ENCODE peak calls at places on chromosomes 7 and 10, in nine cellular contexts. H is transverse colon, Y is prostate gland, I is A549, G is heart left ventricle, J is body of pancreas, R is right lobe of liver, B is H1, D is stomach. C is an unnamed sample.

GRCh38 chr10:126110434-126110833 is 214.1 kb downstream of the FANK1 start:
- DNase-seq in B (no peak), H (no peak), G (no peak), R (no peak), Y (no peak), D (no peak), I (no peak), J (no peak), C (no peak)

GRCh38 chr7:43906327-43907010 is at the start of gene URGCP:
- DNase-seq in G (peak), I (peak), J (peak), R (peak), D (peak), H (peak), B (no peak), Y (peak), C (peak)

GRCh38 chr7:22781230-22781711 is 41.4 kb downstream of the TOMM7 start:
- DNase-seq in B (no peak), D (no peak), G (no peak), H (no peak), R (no peak), J (no peak), Y (no peak), I (no peak), C (no peak)

GRCh38 chr10:110358869-110359629 is 54.3 kb upstream of the SMNDC1 start:
- DNase-seq in J (peak), Y (peak), D (peak), H (no peak), I (no peak), R (no peak), B (no peak), G (peak), C (peak)

GRCh38 chr10:18109471-18109870 is 30.8 kb upstream of the CACNB2 start:
- DNase-seq in G (no peak), Y (no peak), D (no peak), J (no peak), R (no peak), H (no peak), B (no peak), I (no peak), C (no peak)

GRCh38 chr7:20158684-20159083 is 58.5 kb downstream of the MACC1 start:
- DNase-seq in R (no peak), I (no peak), J (no peak), H (no peak), D (no peak), G (no peak), B (no peak), Y (no peak), C (no peak)

GRCh38 chr10:101631821-101632475 is 43.8 kb downstream of the DPCD start:
- DNase-seq in B (no peak), G (no peak), D (no peak), Y (no peak), H (no peak), J (no peak), I (no peak), R (no peak), C (no peak)

GRCh38 chr10:110794808-110795207 is 76.9 kb upstream of the PDCD4 start:
- DNase-seq in G (peak), H (no peak), I (no peak), J (peak), R (no peak), Y (no peak), D (no peak), B (no peak), C (no peak)

GRCh38 chr7:92880212-92881090 is 44.1 kb upstream of the CDK6 start:
- DNase-seq in Y (no peak), D (no peak), B (peak), J (peak), R (no peak), G (no peak), H (no peak), I (no peak), C (no peak)

GRCh38 chr10:132204781-132205473 is 18.2 kb downstream of the DPYSL4 start:
- DNase-seq in D (no peak), J (no peak), R (no peak), Y (no peak), I (no peak), B (no peak), G (peak), H (no peak), C (no peak)

GRCh38 chr10:84308481-84309304 is 19.7 kb upstream of the CCSER2 start:
- DNase-seq in J (peak), H (peak), D (peak), B (no peak), Y (peak), I (no peak), R (no peak), G (peak), C (peak)

GRCh38 chr10:21402606-21403083 is 122.8 kb downstream of the SKIDA1 start:
- DNase-seq in B (no peak), R (no peak), I (no peak), Y (no peak), D (no peak), H (no peak), J (no peak), G (peak), C (no peak)

GRCh38 chr7:127290801-127291361 is 38.1 kb upstream of the GRM8 start:
- DNase-seq in D (no peak), B (no peak), G (no peak), R (no peak), J (peak), Y (no peak), I (no peak), H (no peak), C (no peak)

GRCh38 chr10:16297652-16298051 is 139.2 kb upstream of the PTER start:
- DNase-seq in J (no peak), B (no peak), H (no peak), I (no peak), D (no peak), R (no peak), G (no peak), Y (no peak), C (no peak)

GRCh38 chr10:29386347-29386999 is 97.6 kb downstream of the LYZL1 start:
- DNase-seq in H (no peak), Y (no peak), B (no peak), R (no peak), J (no peak), D (no peak), G (no peak), I (peak), C (no peak)

GRCh38 chr7:46168671-46169383 is 247.8 kb upstream of the IGFBP3 start:
- DNase-seq in D (no peak), I (no peak), Y (no peak), B (no peak), R (no peak), G (no peak), J (peak), H (no peak), C (no peak)

GRCh38 chr7:38393874-38394273 is 120.4 kb upstream of the TARP start:
- DNase-seq in D (no peak), I (no peak), R (no peak), J (no peak), B (no peak), H (no peak), Y (no peak), G (no peak), C (no peak)

GRCh38 chr10:62048919-62049636 is 147.6 kb downstream of the ARID5B start:
- DNase-seq in I (peak), R (peak), D (peak), J (peak), B (peak), Y (peak), G (peak), H (peak), C (peak)

GRCh38 chr7:158649279-158649678 is 55.3 kb downstream of the NCAPG2 start:
- DNase-seq in H (no peak), Y (no peak), R (no peak), G (no peak), D (no peak), I (peak), J (peak), B (no peak), C (no peak)

GRCh38 chr7:34385385-34385784 is 272.6 kb upstream of the NPSR1 start:
- DNase-seq in G (no peak), H (no peak), R (no peak), Y (no peak), J (no peak), D (no peak), I (no peak), B (no peak), C (no peak)

GRCh38 chr10:110576220-110576619 is 8.7 kb downstream of the SMC3 start:
- DNase-seq in B (no peak), R (no peak), G (no peak), I (no peak), H (no peak), Y (no peak), D (no peak), J (no peak), C (no peak)

GRCh38 chr10:49273082-49273465 is 25.9 kb upstream of the C10orf71 start:
- DNase-seq in J (no peak), Y (no peak), H (no peak), D (no peak), R (no peak), G (no peak), B (no peak), I (no peak), C (no peak)

GRCh38 chr7:96979551-96980276 is 25.6 kb upstream of the DLX6 start:
- DNase-seq in R (no peak), H (no peak), D (no peak), G (no peak), Y (no peak), B (no peak), I (no peak), J (no peak), C (no peak)

GRCh38 chr10:52314007-52314821 is at the start of gene DKK1:
- DNase-seq in I (peak), D (peak), R (peak), J (peak), H (peak), G (peak), B (peak), Y (peak), C (peak)

GRCh38 chr10:69655124-69655867 is 25.2 kb downstream of the FAM241B start:
- DNase-seq in R (no peak), I (no peak), J (no peak), D (no peak), B (no peak), H (no peak), Y (no peak), G (no peak), C (no peak)

GRCh38 chr7:102985176-102985783 is 72.5 kb downstream of the LRRC17 start:
- DNase-seq in R (no peak), G (no peak), Y (no peak), D (no peak), H (no peak), B (no peak), I (no peak), J (no peak), C (no peak)

GRCh38 chr7:25633420-25633819 is 405.1 kb upstream of the NPVF start:
- DNase-seq in I (no peak), J (no peak), D (no peak), Y (no peak), R (no peak), B (no peak), G (no peak), H (no peak), C (no peak)

GRCh38 chr7:82429408-82429807 is 14.2 kb downstream of the CACNA2D1 start:
- DNase-seq in D (no peak), G (no peak), R (no peak), B (no peak), I (no peak), H (no peak), J (no peak), Y (no peak), C (no peak)

GRCh38 chr10:11012880-11013279 is 4.8 kb upstream of the CELF2 start:
- DNase-seq in Y (no peak), J (no peak), B (no peak), G (no peak), H (no peak), D (no peak), R (no peak), I (no peak), C (no peak)

GRCh38 chr7:132077986-132078385 is 498.3 kb downstream of the PLXNA4 start:
- DNase-seq in I (no peak), R (no peak), H (peak), D (no peak), J (no peak), Y (no peak), B (no peak), G (no peak), C (no peak)

GRCh38 chr10:111598433-111599059 is 521.7 kb downstream of the ADRA2A start:
- DNase-seq in B (peak), J (peak), D (peak), Y (peak), R (peak), H (peak), G (peak), I (peak), C (peak)

GRCh38 chr10:95655571-95656290 is 780 bp downstream of the ALDH18A1 start:
- DNase-seq in B (no peak), R (peak), G (no peak), Y (peak), H (peak), J (peak), D (no peak), I (peak), C (no peak)

GRCh38 chr10:92573091-92573797 is 649 bp downstream of the IDE start:
- DNase-seq in H (peak), G (no peak), D (peak), J (peak), B (no peak), I (peak), R (peak), Y (peak), C (peak)

GRCh38 chr7:26186364-26187311 is 13.9 kb downstream of the HNRNPA2B1 start:
- DNase-seq in H (no peak), B (no peak), R (no peak), J (no peak), I (no peak), Y (no peak), G (no peak), D (no peak), C (no peak)

GRCh38 chr7:42972703-42973500 is 40.7 kb downstream of the MRPL32 start:
- DNase-seq in G (no peak), H (peak), D (peak), I (peak), R (no peak), J (peak), B (no peak), Y (no peak), C (no peak)

GRCh38 chr10:11547111-11547625 is 64.3 kb downstream of the USP6NL start:
- DNase-seq in I (no peak), G (no peak), H (no peak), J (no peak), R (no peak), B (no peak), D (no peak), Y (no peak), C (no peak)

GRCh38 chr10:64209574-64209973 is 688.4 kb downstream of the REEP3 start:
- DNase-seq in H (no peak), D (no peak), B (no peak), G (peak), R (no peak), J (peak), Y (no peak), I (no peak), C (no peak)

GRCh38 chr7:39504963-39505362 is 61.2 kb upstream of the YAE1 start:
- DNase-seq in D (no peak), Y (no peak), B (no peak), H (no peak), R (no peak), J (peak), G (no peak), I (no peak), C (no peak)

GRCh38 chr10:104122273-104123107 is 519 bp downstream of the SFR1 start:
- DNase-seq in G (no peak), I (no peak), J (peak), R (no peak), B (no peak), D (no peak), Y (no peak), H (no peak), C (no peak)

GRCh38 chr10:104121485-104122272 is at the start of gene SFR1:
- DNase-seq in B (peak), I (peak), H (peak), G (peak), J (peak), D (peak), Y (peak), R (peak), C (peak)

GRCh38 chr10:104120061-104120460 is 1.9 kb upstream of the SFR1 start:
- DNase-seq in D (no peak), R (no peak), Y (no peak), G (no peak), J (no peak), B (no peak), I (no peak), H (no peak), C (no peak)

GRCh38 chr10:104120512-104120902 is 1.5 kb upstream of the SFR1 start:
- DNase-seq in D (no peak), H (no peak), R (no peak), B (no peak), G (no peak), I (no peak), Y (no peak), J (no peak), C (no peak)

GRCh38 chr10:104120903-104121484 is 977 bp upstream of the SFR1 start:
- DNase-seq in R (peak), J (peak), D (peak), G (peak), I (peak), H (peak), Y (peak), B (peak), C (peak)
- TF ChIP-seq POLR2A in R (no peak), J (no peak), D (no peak), G (no peak), I (no peak), H (no peak), Y (peak), B (no peak), C (no peak)

GRCh38 chr10:14652067-14652466 is 122.6 kb downstream of the FAM107B start:
- DNase-seq in B (no peak), I (no peak), R (no peak), H (no peak), G (no peak), Y (no peak), D (no peak), J (no peak), C (no peak)

GRCh38 chr10:14645239-14645960 is 129.3 kb downstream of the FAM107B start:
- DNase-seq in J (no peak), G (no peak), R (no peak), Y (no peak), B (no peak), H (no peak), D (no peak), I (no peak), C (no peak)

GRCh38 chr10:14649739-14650138 is 125.0 kb downstream of the FAM107B start:
- DNase-seq in D (no peak), I (no peak), Y (no peak), R (no peak), B (no peak), H (no peak), J (no peak), G (no peak), C (no peak)

GRCh38 chr10:14648936-14649335 is 125.8 kb downstream of the FAM107B start:
- DNase-seq in H (no peak), G (no peak), Y (peak), R (no peak), J (no peak), B (no peak), I (no peak), D (no peak), C (no peak)

GRCh38 chr10:14648042-14648765 is 126.5 kb downstream of the FAM107B start:
- DNase-seq in H (peak), D (peak), Y (peak), I (no peak), G (peak), R (no peak), B (no peak), J (peak), C (peak)
- H3K27ac ChIP-seq in H (peak), D (peak), Y (no peak), I (peak), G (peak), R (no peak), B (no peak), J (peak), C (peak)

DNA sequence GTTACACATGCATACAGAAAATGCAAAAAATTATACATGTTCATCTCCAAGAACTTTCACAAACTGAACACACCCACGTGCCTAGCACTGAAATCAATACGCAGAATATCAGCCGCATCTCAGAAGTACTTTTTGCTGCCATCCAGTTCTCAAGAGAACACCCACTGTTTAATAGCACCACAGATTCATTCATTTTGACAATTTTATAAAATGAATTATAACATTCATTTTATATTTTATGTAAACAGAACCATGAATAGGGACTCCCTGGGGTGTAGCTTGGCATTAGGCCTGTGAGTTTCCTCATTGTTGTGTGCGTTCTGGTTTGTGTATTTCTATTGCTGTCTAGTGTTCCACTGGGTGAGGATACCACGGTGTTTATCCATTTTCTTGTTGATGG is 77.3 kb upstream of the PIP4K2A start:
- DNase-seq in B (no peak), D (no peak), R (no peak), Y (no peak), I (no peak), G (no peak), J (no peak), H (no peak), C (no peak)
- TF ChIP-seq CTCF in B (no peak), D (no peak), R (no peak), Y (no peak), I (no peak), G (no peak), J (no peak), H (no peak), C (no peak)

DNA sequence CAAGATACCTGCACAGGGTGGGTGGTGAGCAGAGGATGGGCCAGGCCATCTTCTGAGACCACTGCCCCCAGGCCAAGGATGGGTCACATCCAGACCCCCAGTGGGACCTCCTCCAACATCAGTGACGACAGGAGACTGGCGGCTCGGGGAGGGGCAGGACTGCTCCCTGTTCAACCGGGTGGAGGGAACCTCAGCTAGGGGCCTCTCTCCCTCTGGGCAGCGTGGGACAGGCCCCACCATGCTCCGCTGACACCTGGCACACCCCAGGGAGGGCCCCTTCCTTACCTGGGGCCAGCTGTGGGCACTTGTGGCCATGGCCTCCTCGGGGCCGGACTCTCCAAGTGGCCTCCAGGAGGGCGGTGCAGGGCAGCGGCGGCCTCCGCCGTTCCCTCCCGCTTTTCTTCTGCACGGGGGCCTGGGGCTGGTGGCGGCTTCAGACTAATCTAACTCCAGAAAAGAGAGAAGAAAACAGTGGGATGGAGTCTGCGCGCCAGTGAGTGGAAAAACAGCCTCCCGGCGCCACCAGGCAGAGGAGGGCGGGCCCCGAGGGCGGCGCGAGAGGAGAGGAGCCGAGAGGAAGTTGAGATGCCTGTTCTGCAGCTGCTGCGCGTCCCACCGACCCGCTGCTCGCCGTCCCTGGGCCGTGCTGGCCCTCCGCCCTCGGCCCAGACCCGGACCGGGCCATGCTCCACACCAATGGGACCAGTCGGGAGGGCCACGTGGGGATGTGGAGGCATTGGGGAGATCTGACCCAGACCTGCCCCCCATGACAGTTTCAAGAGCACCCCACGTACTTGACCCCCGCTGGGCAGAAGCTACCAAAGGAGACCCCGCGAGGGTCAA is at the start of gene CALHM2:
- DNase-seq in R (no peak), D (peak), G (peak), I (peak), Y (peak), B (no peak), J (peak), H (peak), C (peak)
- TF ChIP-seq POLR2A in R (no peak), D (no peak), G (no peak), I (no peak), Y (no peak), B (no peak), J (no peak), H (no peak), C (no peak)

C was measured in Peyer's patch.